ENCODE peak calls at places on chromosomes 13 and 19, in eight cellular contexts. V, E, P, M, B, W, F and H are unnamed samples. For H3K27me3, the result is how much of the 10 kb centered on the place peaks cover.

GRCh38 chr19:28543244-28543776 is 669.6 kb downstream of the UQCRFS1 start:
- ATAC-seq in P (no peak), M (no peak), V (no peak), W (no peak), B (no peak), E (peak), F (no peak), H (no peak)

GRCh38 chr13:113777311-113778260 is 18.6 kb downstream of the TMEM255B start:
- ATAC-seq in F (peak), E (peak), V (peak), M (peak), W (peak), P (peak), B (peak), H (no peak)

GRCh38 chr13:34001357-34001756 is 183.4 kb downstream of the RFC3 start:
- ATAC-seq in E (no peak), F (no peak), W (no peak), V (no peak), P (no peak), B (no peak), M (no peak), H (no peak)

GRCh38 chr19:57171551-57172081 is 4.3 kb upstream of the DUXA start:
- ATAC-seq in F (peak), M (no peak), E (no peak), B (peak), P (peak), W (peak), V (no peak), H (peak)

GRCh38 chr19:30374791-30375650 is 2.8 kb downstream of the ZNF536 start:
- ATAC-seq in W (no peak), B (no peak), E (no peak), M (no peak), F (peak), P (no peak), V (no peak), H (no peak)

GRCh38 chr13:24215732-24216131 is 55.2 kb downstream of the SPATA13 start:
- ATAC-seq in V (no peak), W (no peak), M (no peak), F (no peak), B (no peak), P (no peak), E (no peak), H (peak)

GRCh38 chr13:41652735-41653361 is 195.5 kb downstream of the RGCC start:
- ATAC-seq in B (peak), W (no peak), F (no peak), E (no peak), P (no peak), V (no peak), M (no peak), H (peak)

GRCh38 chr13:28750187-28751045 is 31.6 kb upstream of the SLC46A3 start:
- ATAC-seq in P (no peak), F (no peak), W (peak), E (no peak), M (no peak), B (no peak), V (no peak), H (no peak)

GRCh38 chr13:34751492-34751891 is 190.6 kb upstream of the NBEA start:
- ATAC-seq in F (no peak), W (no peak), E (no peak), P (no peak), M (peak), V (no peak), B (no peak), H (no peak)

GRCh38 chr13:111589992-111590391 is 269.6 kb downstream of the TEX29 start:
- ATAC-seq in B (no peak), W (no peak), E (no peak), P (no peak), F (no peak), M (no peak), V (no peak), H (no peak)

GRCh38 chr13:110319774-110320509 is 12.9 kb downstream of the COL4A2 start:
- ATAC-seq in W (no peak), M (no peak), E (no peak), P (no peak), F (peak), B (peak), V (peak), H (peak)

GRCh38 chr19:38388310-38389100 is at the start of gene SPRED3:
- ATAC-seq in E (peak), V (peak), W (peak), M (peak), P (peak), F (peak), B (peak), H (peak)

GRCh38 chr19:17254636-17255035 is 8.9 kb upstream of the NR2F6 start:
- ATAC-seq in F (no peak), M (no peak), P (no peak), B (no peak), E (peak), W (no peak), V (no peak), H (no peak)

GRCh38 chr19:17302391-17303166 is 646 bp downstream of the ABHD8 start:
- ATAC-seq in V (no peak), W (no peak), F (peak), B (peak), P (peak), E (no peak), M (no peak), H (no peak)

DNA sequence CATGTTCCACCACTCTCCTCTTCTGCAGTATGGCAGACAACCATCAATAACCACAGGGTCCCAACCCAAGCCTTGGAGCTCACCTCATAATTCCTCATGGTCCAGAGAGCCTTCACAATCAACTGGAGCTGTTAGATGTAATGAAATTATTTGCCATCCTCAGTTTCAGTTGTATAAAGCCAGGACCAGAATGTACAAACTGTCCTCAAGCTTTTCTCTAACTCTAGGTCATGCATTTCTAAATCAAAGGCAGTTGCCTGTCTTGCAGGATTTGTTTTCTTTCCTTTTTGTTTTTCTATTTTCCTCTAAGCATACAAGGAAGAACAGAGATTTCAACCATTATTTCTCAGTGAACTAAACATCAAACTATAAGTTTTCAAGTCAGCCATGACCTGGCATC is 182.5 kb upstream of the SERP2 start:
- ATAC-seq in P (no peak), E (no peak), F (no peak), W (no peak), V (no peak), B (peak), M (no peak), H (peak)
- H3K27ac ChIP-seq in P (no peak), E (no peak), F (no peak), W (no peak), V (no peak), B (peak), M (no peak), H (no peak)

DNA sequence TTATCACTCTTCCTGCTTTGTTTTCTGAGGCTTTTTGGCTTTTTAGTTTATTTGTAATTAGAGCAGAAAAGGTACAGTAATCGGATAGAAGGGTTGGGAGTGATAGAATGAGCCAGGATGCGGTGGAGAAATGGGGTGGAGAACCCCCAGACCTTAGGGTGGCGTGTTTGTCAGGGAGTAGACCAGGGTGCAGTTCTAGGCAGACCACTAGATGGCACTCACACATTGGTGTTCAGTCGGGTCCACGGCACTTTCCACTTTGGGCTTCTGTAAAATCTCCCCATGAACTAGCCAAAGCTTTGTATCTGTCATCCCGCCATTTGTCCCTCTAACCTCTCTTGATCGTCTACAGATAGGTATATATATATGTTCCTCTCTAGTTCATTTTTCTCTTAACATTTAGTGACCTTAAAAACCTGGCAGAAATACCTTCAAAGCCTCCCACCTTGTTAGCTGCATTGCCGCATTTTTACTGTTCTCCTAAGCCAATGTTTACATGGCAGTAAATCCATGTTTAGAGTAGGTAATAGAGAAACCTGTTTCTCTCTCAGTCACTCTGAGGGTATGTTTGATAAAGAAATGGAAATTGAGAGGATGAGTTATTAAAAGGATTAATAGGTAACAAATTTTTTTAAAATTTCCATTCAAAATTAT is 154.9 kb downstream of the TM9SF2 start:
- ATAC-seq in W (peak), E (peak), B (peak), F (peak), V (peak), P (peak), M (peak), H (peak)
- TF ChIP-seq POLR2AphosphoS5 in W (no peak), E (no peak), B (no peak), F (no peak), V (no peak), P (no peak), M (no peak), H (no peak)

DNA sequence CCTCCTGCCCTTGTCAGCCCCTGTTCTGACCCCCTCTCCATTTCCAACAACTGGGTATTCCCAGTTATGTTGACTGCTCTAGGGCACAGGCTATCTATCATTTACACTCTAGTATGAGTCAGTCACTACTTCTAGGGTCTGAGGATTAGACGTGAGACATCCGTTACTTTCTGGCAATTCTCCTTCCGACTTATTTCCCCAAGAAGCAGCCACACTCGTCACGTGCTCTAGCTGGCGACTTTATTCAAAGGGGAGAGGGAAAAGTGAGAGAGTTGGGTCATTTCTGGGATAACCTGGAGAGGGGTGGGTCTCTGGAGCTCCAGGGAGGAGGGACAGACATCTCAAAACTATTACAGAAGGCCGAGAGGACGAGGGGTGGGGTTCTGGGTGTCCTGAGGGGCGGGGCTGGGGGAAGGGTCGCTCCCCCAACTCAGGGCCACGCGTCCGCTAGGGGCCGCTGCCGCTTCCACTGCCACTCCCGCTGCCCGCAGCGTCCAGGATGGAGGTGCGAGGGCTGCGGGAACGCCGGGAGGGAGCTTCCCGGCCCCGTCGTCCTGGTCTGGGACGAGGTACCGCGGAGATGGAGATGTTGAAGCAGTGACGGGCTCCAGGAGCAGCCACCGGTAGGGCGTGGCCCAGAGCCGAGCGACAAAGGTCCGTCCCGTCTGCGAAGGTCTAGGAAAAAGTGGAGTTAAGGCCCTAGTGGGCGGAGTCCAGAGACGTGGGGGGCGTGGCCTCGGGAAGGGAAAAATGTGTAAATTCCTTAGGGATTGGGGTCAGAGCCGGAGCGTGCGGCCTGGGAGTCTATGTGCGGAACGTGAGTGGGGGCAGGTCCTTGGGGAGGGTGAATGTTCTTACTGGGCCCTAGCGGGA is 8.9 kb downstream of the RTBDN start:
- ATAC-seq in E (peak), W (no peak), V (peak), M (peak), P (peak), F (peak), B (no peak), H (no peak)
- H3K27me3 ChIP-seq in E (under half), W (under half), V (under half), M (under half), P (under half), F (under half), B (under half), H (half or more)

GRCh38 chr19:14561832-14562351 is 10.0 kb downstream of the NDUFB7 start:
- ATAC-seq in B (no peak), P (no peak), V (no peak), W (peak), M (peak), E (no peak), F (peak), H (no peak)
- H3K27ac ChIP-seq in B (peak), P (no peak), V (peak), W (peak), M (no peak), E (peak), F (peak), H (peak)

GRCh38 chr19:5691930-5692784 is 2.1 kb downstream of the RPL36 start:
- ATAC-seq in F (no peak), V (peak), M (no peak), E (peak), P (no peak), W (no peak), B (no peak), H (no peak)
- TF ChIP-seq POLR2AphosphoS5 in F (peak), V (peak), M (peak), E (peak), P (peak), W (no peak), B (no peak), H (no peak)

GRCh38 chr13:95523598-95523997 is 28.9 kb upstream of the CLDN10 start:
- ATAC-seq in E (no peak), V (no peak), P (no peak), B (no peak), M (no peak), W (no peak), F (no peak), H (no peak)
- H3K27me3 ChIP-seq in E (under half), V (under half), P (under half), B (under half), M (under half), W (under half), F (under half), H (under half)

GRCh38 chr13:75769141-75769905 is 133.2 kb downstream of the LMO7 start:
- ATAC-seq in F (no peak), V (no peak), P (no peak), W (no peak), B (no peak), M (no peak), E (no peak), H (no peak)
- H3K27ac ChIP-seq in F (no peak), V (no peak), P (no peak), W (no peak), B (peak), M (no peak), E (no peak), H (no peak)

GRCh38 chr13:45333973-45334922 is 6.7 kb downstream of the TPT1 start:
- ATAC-seq in B (no peak), E (peak), W (no peak), P (no peak), V (peak), M (peak), F (peak), H (no peak)

GRCh38 chr13:45332831-45333219 is 8.2 kb downstream of the TPT1 start:
- ATAC-seq in E (peak), P (peak), V (peak), B (no peak), M (no peak), W (peak), F (peak), H (no peak)

GRCh38 chr13:45333251-45333972 is 7.6 kb downstream of the TPT1 start:
- ATAC-seq in F (no peak), W (no peak), V (no peak), E (no peak), B (no peak), P (no peak), M (no peak), H (no peak)

GRCh38 chr13:45331123-45331619 is 9.8 kb downstream of the TPT1 start:
- ATAC-seq in M (no peak), W (peak), E (no peak), B (no peak), F (no peak), P (peak), V (no peak), H (no peak)

DNA sequence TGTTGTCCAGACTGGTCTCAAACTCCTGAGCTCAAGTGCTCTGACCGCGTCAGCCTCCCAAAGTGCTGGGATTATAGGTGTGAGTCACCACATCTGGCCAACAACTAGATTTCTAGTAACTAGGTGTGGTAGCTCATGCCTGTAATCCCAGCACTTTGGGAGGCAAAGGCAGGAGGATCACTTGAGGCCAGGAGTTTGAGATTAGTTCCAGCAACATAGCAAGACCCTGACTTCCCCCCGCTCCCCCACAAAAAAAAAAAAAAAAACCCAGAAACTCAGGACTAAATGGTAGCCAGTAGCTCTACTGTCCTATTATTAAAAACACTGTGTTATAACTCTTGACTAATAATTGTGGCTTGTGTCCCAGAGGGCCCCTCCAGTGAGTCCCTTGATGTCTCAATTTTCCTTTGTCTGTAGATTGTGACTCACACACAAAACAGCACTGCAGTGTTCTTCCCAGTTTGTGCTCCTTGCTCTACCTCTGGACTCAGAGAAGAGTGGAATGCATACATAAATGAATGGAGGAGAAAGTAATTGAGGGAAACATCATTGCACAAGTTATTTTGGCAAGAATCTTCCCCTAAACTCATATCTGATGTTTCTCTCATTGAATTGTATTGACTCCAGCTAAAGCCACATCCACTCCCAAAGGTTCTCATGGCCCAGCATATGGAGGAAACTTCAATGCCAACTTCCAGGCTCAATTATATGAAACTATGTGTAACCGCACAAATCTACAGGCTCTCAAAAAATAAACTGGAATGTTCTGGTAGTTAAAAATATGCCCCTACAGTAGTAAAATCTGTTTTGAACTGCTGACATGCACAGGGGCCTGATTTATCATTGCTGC is 8.8 kb downstream of the TPT1 start:
- ATAC-seq in F (no peak), M (no peak), B (peak), P (peak), E (peak), W (peak), V (peak), H (peak)
- TF ChIP-seq POLR2AphosphoS5 in F (peak), M (no peak), B (no peak), P (peak), E (no peak), W (no peak), V (peak), H (no peak)

GRCh38 chr19:39498262-39499081 is at the start of gene DLL3:
- ATAC-seq in P (peak), V (no peak), F (peak), E (peak), W (peak), M (peak), B (no peak), H (no peak)
- H3K27me3 ChIP-seq in P (under half), V (under half), F (half or more), E (under half), W (under half), M (under half), B (under half), H (half or more)

DNA sequence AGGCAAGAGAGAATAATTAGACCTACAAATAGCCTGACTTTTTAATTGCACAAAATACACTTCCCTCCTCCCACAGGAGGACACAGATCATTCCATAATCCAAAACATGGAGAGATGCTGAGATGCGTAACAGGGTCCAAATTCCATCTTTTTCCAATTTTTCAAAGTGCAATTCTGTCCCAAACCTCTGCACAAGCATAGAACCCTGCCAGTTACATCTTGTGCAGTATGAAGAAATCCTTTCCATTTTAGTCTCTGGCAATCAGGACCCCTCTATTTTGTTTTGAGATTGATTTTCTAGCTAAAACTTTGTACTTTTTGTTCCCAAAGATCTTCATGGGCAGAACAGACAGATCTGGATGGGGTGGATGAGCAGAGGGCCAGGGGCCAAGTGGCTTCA is 209.2 kb downstream of the B3GLCT start:
- ATAC-seq in W (no peak), V (no peak), E (no peak), M (no peak), P (no peak), F (no peak), B (no peak), H (peak)
- H3K27ac ChIP-seq in W (no peak), V (no peak), E (no peak), M (no peak), P (no peak), F (no peak), B (no peak), H (no peak)